ENCODE peak calls at places on chromosomes 11 and 22, in nine cellular contexts. Z, X, R, W, J, K, H, Q and O are unnamed samples.
A peak's percentile ranks its signal among the peaks of the same experiment; 100 is the strongest.

GRCh38 chr22:31332886-31333285 is 13.3 kb downstream of the PATZ1 start:
- DNase-seq in R (no peak), H (no peak), K (no peak), J (no peak), Z (no peak), Q (no peak), X (no peak), W (no peak), O (no peak)

GRCh38 chr22:19663286-19663815 is 51.0 kb upstream of the SEPTIN5 start:
- DNase-seq in R (peak; percentile 54), K (peak; percentile 44), H (peak; percentile 83), Q (peak; percentile 3), W (peak; percentile 80), J (no peak), X (no peak), Z (no peak), O (no peak)

GRCh38 chr11:4851033-4851432 is 2.0 kb upstream of the OR51S1 start:
- DNase-seq in R (no peak), K (no peak), X (no peak), H (no peak), J (no peak), Z (no peak), Q (no peak), W (no peak), O (no peak)

GRCh38 chr11:35316161-35316560 is 103.2 kb downstream of the SLC1A2 start:
- DNase-seq in X (no peak), Q (no peak), W (no peak), J (no peak), K (no peak), R (no peak), Z (no peak), H (no peak), O (no peak)

GRCh38 chr11:34588701-34589100 is 32.2 kb upstream of the EHF start:
- DNase-seq in X (no peak), J (no peak), H (no peak), K (no peak), Z (no peak), W (no peak), Q (no peak), R (no peak), O (no peak)

GRCh38 chr11:118996926-118997626 is 862 bp upstream of the CENATAC start:
- DNase-seq in J (no peak), R (no peak), Q (no peak), W (no peak), X (no peak), K (no peak), Z (peak; percentile 63), H (no peak), O (peak; percentile 40)

GRCh38 chr22:17235149-17235655 is 16.0 kb upstream of the ADA2 start:
- DNase-seq in X (no peak), W (no peak), Z (peak; percentile 84), Q (no peak), J (no peak), K (no peak), R (no peak), H (no peak), O (peak; percentile 88)

GRCh38 chr11:15826826-15827225 is 529.5 kb downstream of the SOX6 start:
- DNase-seq in Z (peak; percentile 96), J (no peak), X (no peak), Q (no peak), H (no peak), W (peak; percentile 40), R (no peak), K (no peak), O (peak; percentile 84)

GRCh38 chr22:37604875-37605274 is 3.8 kb upstream of the GGA1 start:
- DNase-seq in K (no peak), Z (no peak), H (no peak), W (no peak), R (no peak), Q (no peak), X (no peak), J (no peak), O (no peak)

GRCh38 chr11:77729063-77729462 is 91.5 kb downstream of the RSF1 start:
- DNase-seq in H (no peak), Z (no peak), J (no peak), K (no peak), W (no peak), R (no peak), Q (no peak), X (no peak), O (no peak)

GRCh38 chr22:43826142-43827093 is 14.3 kb upstream of the EFCAB6 start:
- DNase-seq in W (no peak), R (no peak), Z (peak; percentile 45), Q (no peak), X (no peak), H (no peak), J (no peak), K (peak; percentile 24), O (peak; percentile 21)

GRCh38 chr22:30609260-30610185 is 2.5 kb downstream of the TCN2 start:
- DNase-seq in R (peak; percentile 36), X (no peak), K (peak; percentile 73), Q (peak; percentile 88), H (peak; percentile 49), W (peak; percentile 33), Z (peak; percentile 66), J (no peak), O (no peak)